ENCODE peak calls at places on chromosomes 5 and 9, in eight cellular contexts. J is ascending aorta, V is LoVo, R is NCI-H345, C is adrenal gland, T is fibroblast of mammary gland, E is RWPE1, N is mammary epithelial cell. O is an unnamed sample.

GRCh38 chr9:17587113-17587512 is 8.2 kb downstream of the SH3GL2 start:
- DNase-seq in J (no peak), V (no peak), R (no peak), C (no peak), T (no peak), E (no peak), N (no peak), O (no peak)

GRCh38 chr5:69285448-69286116 is 47.0 kb downstream of the CCDC125 start:
- DNase-seq in J (no peak), V (no peak), R (no peak), C (no peak), T (peak), E (no peak), N (no peak), O (no peak)

GRCh38 chr9:13427587-13427986 is 148.1 kb upstream of the MPDZ start:
- DNase-seq in J (no peak), V (peak), R (peak), C (no peak), T (peak), E (peak), N (peak), O (peak)

GRCh38 chr5:180470361-180470760 is 23.8 kb upstream of the CNOT6 start:
- DNase-seq in J (peak), V (no peak), R (no peak), C (no peak), T (no peak), E (no peak), N (no peak), O (no peak)

GRCh38 chr9:101626295-101626694 is 31.5 kb upstream of the PPP3R2 start:
- DNase-seq in J (no peak), V (no peak), R (no peak), C (no peak), T (no peak), E (no peak), N (no peak), O (no peak)

GRCh38 chr5:54021413-54022155 is 288.8 kb downstream of the ARL15 start:
- DNase-seq in J (no peak), V (no peak), R (no peak), C (no peak), T (peak), E (no peak), N (peak), O (no peak)

GRCh38 chr5:149433524-149434131 is 54.5 kb upstream of the IL17B start:
- DNase-seq in J (peak), V (no peak), R (no peak), C (no peak), T (no peak), E (no peak), N (no peak), O (no peak)

GRCh38 chr9:744790-745456 is 96.6 kb upstream of the DMRT1 start:
- DNase-seq in J (peak), V (no peak), R (no peak), C (peak), T (no peak), E (no peak), N (no peak), O (no peak)

GRCh38 chr5:132751444-132751843 is 4.2 kb downstream of the CCNI2 start:
- DNase-seq in J (no peak), V (no peak), R (no peak), C (peak), T (peak), E (no peak), N (peak), O (no peak)

GRCh38 chr5:78756853-78757252 is 108.3 kb upstream of the LHFPL2 start:
- DNase-seq in J (no peak), V (no peak), R (no peak), C (no peak), T (no peak), E (no peak), N (no peak), O (no peak)

GRCh38 chr9:136399176-136400037 is 563 bp downstream of the SNAPC4 start:
- DNase-seq in J (no peak), V (peak), R (peak), C (peak), T (peak), E (peak), N (peak), O (no peak)

GRCh38 chr5:54581831-54582548 is 64.4 kb downstream of the SNX18 start:
- DNase-seq in J (no peak), V (no peak), R (no peak), C (no peak), T (peak), E (no peak), N (no peak), O (no peak)

GRCh38 chr9:127570533-127571111 is 41.5 kb upstream of the STXBP1 start:
- DNase-seq in J (peak), V (no peak), R (peak), C (peak), T (no peak), E (no peak), N (no peak), O (no peak)

GRCh38 chr9:21558627-21559401 is 76.7 kb upstream of the IFNE start:
- DNase-seq in J (no peak), V (no peak), R (no peak), C (no peak), T (no peak), E (no peak), N (peak), O (no peak)

GRCh38 chr5:31855527-31855862 is 216.6 kb downstream of the PDZD2 start:
- DNase-seq in J (no peak), V (no peak), R (no peak), C (no peak), T (no peak), E (peak), N (no peak), O (no peak)

GRCh38 chr5:154446183-154447073 is 631 bp downstream of the SAP30L start:
- DNase-seq in J (peak), V (peak), R (peak), C (peak), T (peak), E (peak), N (peak), O (no peak)

GRCh38 chr5:158498959-158499679 is 600.6 kb downstream of the EBF1 start:
- DNase-seq in J (no peak), V (no peak), R (no peak), C (no peak), T (peak), E (no peak), N (no peak), O (no peak)

GRCh38 chr9:72788966-72789365 is 163.9 kb downstream of the ALDH1A1 start:
- DNase-seq in J (no peak), V (no peak), R (no peak), C (no peak), T (no peak), E (no peak), N (no peak), O (no peak)

GRCh38 chr5:66788556-66788955 is 192.4 kb downstream of the MAST4 start:
- DNase-seq in J (no peak), V (no peak), R (no peak), C (no peak), T (no peak), E (no peak), N (no peak), O (no peak)

GRCh38 chr9:133932176-133932575 is 59.9 kb downstream of the VAV2 start:
- DNase-seq in J (no peak), V (no peak), R (no peak), C (no peak), T (no peak), E (no peak), N (no peak), O (no peak)

GRCh38 chr5:76813982-76814562 is 4.8 kb upstream of the F2RL1 start:
- DNase-seq in J (no peak), V (no peak), R (no peak), C (no peak), T (peak), E (peak), N (peak), O (no peak)